ENCODE peak calls at places on chromosomes 6 and 20, in eight cellular contexts. A is AML-193; G is left lung; V is dermis microvascular lymphatic vessel endothelial cell; K is stimulated activated naive B cell treated with anti-CD40 and anti-IgM and Interleukin-4, amounts not matched to agents 10 μg/mL and 1 μg/mL and 100 μg/mL, for 72 hours; S is HS-5; X is fibroblast of lung; O is neural progenitor cell. R is an unnamed sample.

GRCh38 chr20:14979472-14979986 is 642.1 kb upstream of the FLRT3 start:
- DNase-seq in A (no peak), G (no peak), S (no peak), K (no peak), V (peak), O (no peak), X (no peak), R (no peak)

GRCh38 chr6:61640463-61640862 is 645.6 kb downstream of the KHDRBS2 start:
- DNase-seq in O (peak), X (no peak), G (no peak), S (no peak), K (no peak), A (no peak), V (no peak), R (no peak)

GRCh38 chr6:139765825-139766285 is 391.4 kb upstream of the CITED2 start:
- DNase-seq in S (peak), V (peak), X (peak), G (no peak), K (no peak), O (no peak), A (no peak), R (no peak)

GRCh38 chr20:17511401-17511800 is 19.8 kb downstream of the BFSP1 start:
- DNase-seq in V (no peak), K (no peak), S (no peak), G (no peak), A (no peak), X (no peak), O (no peak), R (no peak)

GRCh38 chr6:21738180-21739094 is 144.9 kb downstream of the SOX4 start:
- DNase-seq in G (no peak), A (no peak), V (peak), X (no peak), K (no peak), O (no peak), S (no peak), R (no peak)

GRCh38 chr6:145073811-145074210 is 661.5 kb downstream of the EPM2A start:
- DNase-seq in S (no peak), V (no peak), X (no peak), A (no peak), O (no peak), K (no peak), G (no peak), R (no peak)

GRCh38 chr6:73743556-73743955 is 47.6 kb downstream of the CD109 start:
- DNase-seq in G (no peak), K (no peak), X (no peak), S (no peak), V (no peak), A (no peak), O (no peak), R (no peak)

GRCh38 chr6:133632206-133632605 is 256.7 kb upstream of the TCF21 start:
- DNase-seq in K (no peak), O (no peak), V (peak), G (no peak), A (no peak), S (no peak), X (peak), R (no peak)

GRCh38 chr6:163412345-163412744 is 2.2 kb upstream of the QKI start:
- DNase-seq in A (no peak), O (no peak), V (no peak), G (no peak), K (no peak), X (no peak), S (no peak), R (no peak)

GRCh38 chr6:3428247-3428646 is 28.6 kb downstream of the SLC22A23 start:
- DNase-seq in O (no peak), K (no peak), V (no peak), X (no peak), A (no peak), G (no peak), S (no peak), R (no peak)

GRCh38 chr20:38857703-38858102 is 52.2 kb downstream of the PPP1R16B start:
- DNase-seq in O (no peak), X (no peak), S (no peak), K (no peak), G (no peak), V (no peak), A (no peak), R (no peak)

GRCh38 chr6:5136856-5137255 is 51.7 kb downstream of the PPP1R3G start:
- DNase-seq in S (no peak), A (no peak), V (no peak), X (no peak), G (no peak), K (no peak), O (no peak), R (no peak)

GRCh38 chr20:32368930-32369329 is 10.8 kb downstream of the ASXL1 start:
- DNase-seq in S (no peak), X (no peak), V (no peak), K (peak), O (peak), A (no peak), G (no peak), R (no peak)

GRCh38 chr6:45789238-45789637 is 226.4 kb downstream of the CLIC5 start:
- DNase-seq in A (no peak), X (no peak), V (no peak), K (no peak), O (no peak), G (no peak), S (no peak), R (no peak)

GRCh38 chr20:47561175-47561574 is 59.5 kb downstream of the NCOA3 start:
- DNase-seq in S (no peak), X (peak), O (no peak), K (no peak), A (no peak), G (no peak), V (no peak), R (peak)

GRCh38 chr20:5077761-5078387 is 41.9 kb downstream of the PCNA start:
- DNase-seq in K (no peak), S (no peak), A (no peak), X (no peak), O (no peak), V (no peak), G (no peak), R (no peak)

GRCh38 chr6:151721671-151722070 is 85.8 kb upstream of the ESR1 start:
- DNase-seq in A (no peak), G (no peak), K (no peak), O (no peak), X (no peak), S (peak), V (no peak), R (no peak)

GRCh38 chr6:145051661-145052060 is 683.7 kb downstream of the EPM2A start:
- DNase-seq in O (no peak), S (no peak), K (no peak), V (no peak), G (no peak), A (no peak), X (no peak), R (no peak)

GRCh38 chr6:68071740-68072139 is 563.3 kb upstream of the ADGRB3 start:
- DNase-seq in S (no peak), K (no peak), V (no peak), A (no peak), O (no peak), G (no peak), X (peak), R (no peak)

GRCh38 chr20:2914160-2914559 is 40.9 kb downstream of the PTPRA start:
- DNase-seq in O (no peak), X (peak), G (no peak), K (no peak), V (peak), A (peak), S (no peak), R (no peak)

GRCh38 chr6:46091080-46091478 is 38.7 kb upstream of the ENPP4 start:
- DNase-seq in A (no peak), X (no peak), V (no peak), O (no peak), G (no peak), S (no peak), K (no peak), R (no peak)

GRCh38 chr6:29905286-29905685 is 37.0 kb upstream of the HLA-A start:
- DNase-seq in V (no peak), A (no peak), X (no peak), G (no peak), S (no peak), O (no peak), K (no peak), R (no peak)

GRCh38 chr6:85449388-85449817 is 480 bp upstream of the NT5E start:
- DNase-seq in G (no peak), O (peak), V (peak), S (no peak), X (peak), A (no peak), K (peak), R (no peak)

GRCh38 chr20:38581013-38581412 is at the start of gene ADIG:
- DNase-seq in X (no peak), A (no peak), O (peak), V (no peak), K (no peak), S (no peak), G (no peak), R (no peak)

GRCh38 chr6:18503588-18504231 is 116.6 kb downstream of the RNF144B start:
- DNase-seq in V (peak), A (peak), X (peak), S (peak), G (no peak), O (peak), K (no peak), R (no peak)

GRCh38 chr20:35006531-35006971 is 50.9 kb downstream of the MYH7B start:
- DNase-seq in A (no peak), K (no peak), O (no peak), G (peak), V (no peak), S (no peak), X (no peak), R (no peak)

GRCh38 chr20:62501801-62502495 is 26.2 kb upstream of the GATA5 start:
- DNase-seq in X (peak), V (peak), A (no peak), S (peak), G (no peak), O (no peak), K (peak), R (peak)

GRCh38 chr6:130517444-130517931 is 151.7 kb downstream of the TMEM200A start:
- DNase-seq in S (no peak), K (no peak), X (no peak), V (no peak), O (no peak), G (no peak), A (no peak), R (no peak)

GRCh38 chr6:27332692-27333641 is 20.9 kb upstream of the POM121L2 start:
- DNase-seq in S (peak), O (peak), G (no peak), K (no peak), V (peak), A (no peak), X (peak), R (no peak)

GRCh38 chr6:90169328-90169886 is 127.2 kb downstream of the BACH2 start:
- DNase-seq in X (no peak), A (no peak), K (no peak), S (no peak), V (no peak), O (peak), G (no peak), R (no peak)

GRCh38 chr20:17822039-17822438 is 122.3 kb downstream of the BANF2 start:
- DNase-seq in X (peak), V (peak), O (no peak), K (no peak), S (no peak), A (no peak), G (no peak), R (peak)

R was measured in retinal pigment epithelial cell.